ENCODE peak calls at places on chromosomes 7 and 10, in six cellular contexts. One of them, this sample, is unnamed.

GRCh38 chr7:46725838-46726237 is 804.8 kb upstream of the IGFBP3 start:
- DNase-seq in cardiac muscle cell: no peak
- DNase-seq in GM06990: no peak
- DNase-seq in fibroblast of mammary gland: peak; percentile 74
- DNase-seq in psoas muscle: no peak
- DNase-seq in stomach: no peak
- DNase-seq in this sample: no peak

GRCh38 chr7:158975526-158976467 is 119.4 kb downstream of the DYNC2I1 start:
- DNase-seq in cardiac muscle cell: peak; percentile 40
- DNase-seq in stomach: no peak
- DNase-seq in psoas muscle: no peak
- DNase-seq in fibroblast of mammary gland: peak; percentile 8
- DNase-seq in GM06990: no peak
- DNase-seq in this sample: no peak

GRCh38 chr7:37663693-37664092 is 19.9 kb upstream of the GPR141 start:
- DNase-seq in psoas muscle: no peak
- DNase-seq in cardiac muscle cell: no peak
- DNase-seq in fibroblast of mammary gland: no peak
- DNase-seq in GM06990: no peak
- DNase-seq in stomach: no peak
- DNase-seq in this sample: no peak

GRCh38 chr7:76142861-76143260 is 58.8 kb upstream of the SRRM3 start:
- DNase-seq in psoas muscle: no peak
- DNase-seq in stomach: no peak
- DNase-seq in GM06990: no peak
- DNase-seq in fibroblast of mammary gland: no peak
- DNase-seq in cardiac muscle cell: no peak
- DNase-seq in this sample: no peak

GRCh38 chr10:62333135-62333889 is 40.9 kb upstream of the ZNF365 start:
- DNase-seq in stomach: no peak
- DNase-seq in psoas muscle: no peak
- DNase-seq in GM06990: peak; percentile 6
- DNase-seq in fibroblast of mammary gland: no peak
- DNase-seq in cardiac muscle cell: no peak
- DNase-seq in this sample: no peak

GRCh38 chr7:131720703-131721102 is 164.3 kb upstream of the PODXL start:
- DNase-seq in stomach: no peak
- DNase-seq in cardiac muscle cell: no peak
- DNase-seq in psoas muscle: no peak
- DNase-seq in fibroblast of mammary gland: no peak
- DNase-seq in GM06990: no peak
- DNase-seq in this sample: no peak

GRCh38 chr7:157527686-157528085 is 190.9 kb downstream of the DNAJB6 start:
- DNase-seq in stomach: peak; percentile 14
- DNase-seq in cardiac muscle cell: no peak
- DNase-seq in GM06990: no peak
- DNase-seq in psoas muscle: peak; percentile 35
- DNase-seq in fibroblast of mammary gland: no peak
- DNase-seq in this sample: no peak

GRCh38 chr7:155377837-155378579 is 79.9 kb upstream of the EN2 start:
- DNase-seq in stomach: no peak
- DNase-seq in psoas muscle: peak; percentile 60
- DNase-seq in cardiac muscle cell: peak; percentile 32
- DNase-seq in fibroblast of mammary gland: no peak
- DNase-seq in GM06990: no peak
- DNase-seq in this sample: no peak

GRCh38 chr10:119507115-119507514 is 35.4 kb downstream of the RGS10 start:
- DNase-seq in GM06990: no peak
- DNase-seq in fibroblast of mammary gland: no peak
- DNase-seq in stomach: no peak
- DNase-seq in psoas muscle: no peak
- DNase-seq in cardiac muscle cell: no peak
- DNase-seq in this sample: no peak

GRCh38 chr10:113961261-113961938 is 82.3 kb upstream of the ADRB1 start:
- DNase-seq in stomach: no peak
- DNase-seq in cardiac muscle cell: no peak
- DNase-seq in fibroblast of mammary gland: no peak
- DNase-seq in GM06990: peak; percentile 71
- DNase-seq in psoas muscle: no peak
- DNase-seq in this sample: peak; percentile 62

GRCh38 chr7:13742719-13743640 is 246.5 kb downstream of the ETV1 start:
- DNase-seq in stomach: peak; percentile 30
- DNase-seq in psoas muscle: no peak
- DNase-seq in cardiac muscle cell: peak; percentile 67
- DNase-seq in GM06990: no peak
- DNase-seq in fibroblast of mammary gland: peak; percentile 67
- DNase-seq in this sample: no peak
- TF ChIP-seq CTCF in stomach: peak; percentile 17
- TF ChIP-seq CTCF in psoas muscle: peak; percentile 55
- TF ChIP-seq CTCF in cardiac muscle cell: peak; percentile 51
- TF ChIP-seq CTCF in GM06990: no peak
- TF ChIP-seq CTCF in fibroblast of mammary gland: peak; percentile 53
- TF ChIP-seq CTCF in this sample: peak; percentile 38

DNA sequence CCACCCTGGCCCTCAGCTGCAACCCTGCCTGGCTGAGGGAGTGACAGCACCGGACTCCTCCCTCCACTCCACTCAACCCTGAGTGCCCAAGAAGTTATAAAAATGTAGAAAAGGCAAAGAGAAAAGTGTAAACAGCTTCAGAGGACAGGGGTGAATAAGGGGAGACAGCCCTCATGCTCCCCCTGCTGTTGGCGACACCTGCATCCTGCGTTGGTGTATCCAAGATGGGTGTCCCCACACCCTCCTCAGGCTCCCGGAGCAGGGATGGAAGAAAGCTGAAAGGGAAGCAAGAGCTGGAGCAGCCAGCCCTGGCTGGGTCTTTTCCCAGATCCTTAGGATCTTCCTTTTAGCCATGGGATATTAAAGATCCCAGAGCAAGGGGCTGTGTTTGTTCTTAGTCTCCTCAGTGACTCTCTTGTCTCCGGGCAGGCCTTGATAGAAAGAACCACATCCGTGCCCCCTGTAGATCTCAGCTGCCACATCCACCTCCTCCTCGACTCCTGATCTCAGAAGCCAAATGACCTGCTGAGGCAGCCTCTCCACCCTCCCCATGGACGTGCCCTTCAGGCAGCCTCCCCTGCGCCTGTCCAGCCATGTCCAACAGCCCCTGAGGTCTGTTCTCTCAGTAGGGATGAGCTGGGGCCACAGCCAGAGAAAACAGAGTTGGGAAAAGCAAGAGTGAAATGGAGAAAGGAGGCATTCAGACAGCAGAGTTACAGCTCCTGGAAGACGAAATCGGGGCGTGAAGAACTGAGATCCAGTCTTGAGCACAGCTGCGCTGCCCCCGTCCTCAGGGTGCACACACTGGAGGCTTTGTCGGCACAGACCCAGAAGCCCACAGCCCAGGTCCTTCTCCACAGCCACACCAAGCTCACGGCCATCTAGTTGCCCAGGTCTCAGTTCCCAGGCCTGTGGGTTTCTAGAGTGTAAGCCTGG is 6.8 kb downstream of the FAM131B start:
- DNase-seq in fibroblast of mammary gland: no peak
- DNase-seq in cardiac muscle cell: no peak
- DNase-seq in stomach: no peak
- DNase-seq in psoas muscle: no peak
- DNase-seq in GM06990: no peak
- DNase-seq in this sample: no peak
- TF ChIP-seq CTCF in fibroblast of mammary gland: no peak
- TF ChIP-seq CTCF in cardiac muscle cell: no peak
- TF ChIP-seq CTCF in stomach: no peak
- TF ChIP-seq CTCF in psoas muscle: no peak
- TF ChIP-seq CTCF in GM06990: no peak
- TF ChIP-seq CTCF in this sample: no peak

GRCh38 chr10:125964558-125964957 is 68.2 kb downstream of the FANK1 start:
- DNase-seq in stomach: no peak
- DNase-seq in GM06990: no peak
- DNase-seq in cardiac muscle cell: no peak
- DNase-seq in psoas muscle: no peak
- DNase-seq in fibroblast of mammary gland: no peak
- DNase-seq in this sample: no peak
- TF ChIP-seq CTCF in stomach: no peak
- TF ChIP-seq CTCF in GM06990: no peak
- TF ChIP-seq CTCF in cardiac muscle cell: no peak
- TF ChIP-seq CTCF in psoas muscle: no peak
- TF ChIP-seq CTCF in fibroblast of mammary gland: no peak
- TF ChIP-seq CTCF in this sample: no peak

DNA sequence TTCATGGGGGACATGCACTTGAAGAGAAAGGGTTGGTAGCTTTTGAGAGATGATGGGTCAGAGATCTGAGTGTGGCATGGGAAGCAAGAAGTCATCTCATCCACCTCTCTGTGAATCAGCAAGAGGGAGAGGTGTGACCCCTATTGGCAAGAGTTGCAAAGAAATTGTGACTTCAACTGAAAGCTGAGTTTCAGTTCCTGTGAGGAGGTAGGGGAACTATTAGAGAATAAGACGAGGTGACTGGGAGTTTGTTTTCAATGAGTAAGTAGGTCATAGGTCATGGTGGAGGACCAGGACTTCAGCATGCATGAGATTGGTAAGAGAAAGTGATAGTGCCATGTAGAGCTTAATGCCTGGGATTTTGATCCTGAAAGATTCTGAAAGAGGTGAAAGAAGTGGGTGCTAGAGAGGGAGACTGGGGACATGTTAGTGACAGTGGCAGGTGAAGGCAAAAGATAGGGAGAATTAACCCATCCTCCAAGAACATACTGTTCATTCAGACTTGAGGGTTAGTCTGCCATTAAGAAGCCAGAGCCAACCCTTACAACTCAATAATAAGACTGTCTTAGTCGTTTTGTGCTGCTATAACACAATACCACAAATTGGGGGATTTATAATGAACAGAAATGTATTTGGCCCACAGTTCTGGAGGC is 75.5 kb upstream of the CAPZA2 start:
- DNase-seq in stomach: no peak
- DNase-seq in psoas muscle: no peak
- DNase-seq in GM06990: peak; percentile 8
- DNase-seq in fibroblast of mammary gland: peak; percentile 63
- DNase-seq in cardiac muscle cell: peak; percentile 13
- DNase-seq in this sample: peak; percentile 75
- TF ChIP-seq CTCF in stomach: no peak
- TF ChIP-seq CTCF in psoas muscle: peak; percentile 6
- TF ChIP-seq CTCF in GM06990: peak; percentile 54
- TF ChIP-seq CTCF in fibroblast of mammary gland: peak; percentile 39
- TF ChIP-seq CTCF in cardiac muscle cell: peak; percentile 37
- TF ChIP-seq CTCF in this sample: peak; percentile 69

DNA sequence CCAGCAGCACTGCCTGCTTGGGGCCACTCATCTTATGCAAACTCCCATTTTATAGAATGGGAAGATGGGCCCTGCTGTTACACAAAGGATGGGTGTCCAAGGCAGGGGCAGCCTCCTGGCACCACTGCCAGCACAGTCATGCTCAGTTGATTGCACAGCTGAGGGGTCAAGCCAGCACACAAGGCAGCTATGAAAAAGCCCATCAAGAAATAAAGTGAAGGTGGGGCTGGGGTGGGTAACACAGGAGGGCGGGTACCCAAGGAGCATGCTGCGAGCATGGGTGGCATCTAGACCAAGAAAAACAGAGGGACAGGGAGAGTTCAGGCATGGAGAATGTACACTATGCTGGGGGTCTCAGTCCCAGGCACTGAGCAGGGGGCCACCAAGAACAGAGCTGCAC is 74.7 kb upstream of the UNC5B start:
- DNase-seq in stomach: no peak
- DNase-seq in GM06990: no peak
- DNase-seq in psoas muscle: no peak
- DNase-seq in fibroblast of mammary gland: no peak
- DNase-seq in cardiac muscle cell: no peak
- DNase-seq in this sample: no peak
- TF ChIP-seq CTCF in stomach: no peak
- TF ChIP-seq CTCF in GM06990: no peak
- TF ChIP-seq CTCF in psoas muscle: no peak
- TF ChIP-seq CTCF in fibroblast of mammary gland: no peak
- TF ChIP-seq CTCF in cardiac muscle cell: no peak
- TF ChIP-seq CTCF in this sample: no peak